ENCODE peak calls at places on chromosome 18, in four cellular contexts. X is GM13976, H is NCI-H510A treated with DMSO at 0.1 percent for 48 hours, L is IMR-90. P is an unnamed sample.
A peak's percentile ranks its signal among the peaks of the same experiment; 100 is the strongest.

GRCh38 chr18:27871731-27872130 is 305.2 kb downstream of the CDH2 start:
- DNase-seq in X (no peak), H (peak; percentile 94), L (no peak), P (no peak)

GRCh38 chr18:62458346-62458745 is 64.5 kb upstream of the ZCCHC2 start:
- DNase-seq in X (no peak), H (no peak), L (no peak), P (no peak)

GRCh38 chr18:70107037-70107436 is 98.5 kb downstream of the RTTN start:
- DNase-seq in X (no peak), H (no peak), L (no peak), P (no peak)

GRCh38 chr18:13437034-13437433 is 218.5 kb downstream of the LDLRAD4 start:
- DNase-seq in X (no peak), H (no peak), L (no peak), P (no peak)

GRCh38 chr18:46341989-46342525 is 237.9 kb downstream of the HAUS1 start:
- DNase-seq in X (no peak), H (no peak), L (no peak), P (no peak)

GRCh38 chr18:63479826-63480225 is 3.1 kb downstream of the SERPINB5 start:
- DNase-seq in X (no peak), H (no peak), L (no peak), P (no peak)

GRCh38 chr18:45505497-45506206 is 109.6 kb upstream of the SLC14A2 start:
- DNase-seq in X (no peak), H (no peak), L (no peak), P (peak; percentile 62)

GRCh38 chr18:39772155-39772919 is 2182.7 kb upstream of the PIK3C3 start:
- DNase-seq in X (no peak), H (no peak), L (peak; percentile 63), P (peak; percentile 51)

GRCh38 chr18:48948112-48949050 is 2.4 kb downstream of the SMAD7 start:
- DNase-seq in X (peak; percentile 81), H (peak; percentile 14), L (peak; percentile 86), P (peak; percentile 85)

GRCh38 chr18:62672600-62672999 is 42.7 kb upstream of the PHLPP1 start:
- DNase-seq in X (no peak), H (no peak), L (no peak), P (peak; percentile 4)

GRCh38 chr18:47150824-47151366 is 595 bp upstream of the HDHD2 start:
- DNase-seq in X (no peak), H (no peak), L (no peak), P (no peak)

GRCh38 chr18:35730738-35731370 is 149.3 kb downstream of the GALNT1 start:
- DNase-seq in X (no peak), H (peak; percentile 87), L (peak; percentile 4), P (no peak)

GRCh38 chr18:47036298-47036874 is 965 bp upstream of the ELOA2 start:
- DNase-seq in X (peak; percentile 50), H (peak; percentile 29), L (peak; percentile 28), P (peak; percentile 59)

GRCh38 chr18:51447351-51447896 is 249.9 kb upstream of the MEX3C start:
- DNase-seq in X (no peak), H (no peak), L (no peak), P (no peak)

GRCh38 chr18:79442508-79443221 is 46.9 kb downstream of the NFATC1 start:
- DNase-seq in X (no peak), H (no peak), L (no peak), P (peak; percentile 27)

GRCh38 chr18:62829936-62830335 is 114.6 kb downstream of the PHLPP1 start:
- DNase-seq in X (no peak), H (no peak), L (peak; percentile 86), P (peak; percentile 66)

GRCh38 chr18:27695509-27695908 is 481.4 kb downstream of the CDH2 start:
- DNase-seq in X (no peak), H (peak; percentile 51), L (no peak), P (peak; percentile 44)

P was measured in choroid plexus epithelial cell.